ENCODE peak calls at places on chromosomes 6 and 20, in seven cellular contexts. One of them, this sample, is unnamed.

GRCh38 chr6:42165016-42165415 is 8.1 kb upstream of the GUCA1A start:
- DNase-seq in mesothelial cell of epicardium: no peak
- DNase-seq in astrocyte of the spinal cord: no peak
- DNase-seq in LHCN-M2: peak
- DNase-seq in CD8-positive, alpha-beta memory T cell: no peak
- DNase-seq in iris pigment epithelial cell: peak
- DNase-seq in A549: no peak
- DNase-seq in this sample: peak

GRCh38 chr6:142152731-142153130 is 5.7 kb downstream of the VTA1 start:
- DNase-seq in mesothelial cell of epicardium: no peak
- DNase-seq in LHCN-M2: peak
- DNase-seq in CD8-positive, alpha-beta memory T cell: no peak
- DNase-seq in iris pigment epithelial cell: peak
- DNase-seq in A549: no peak
- DNase-seq in astrocyte of the spinal cord: peak
- DNase-seq in this sample: peak

GRCh38 chr20:36998652-36999051 is 47.1 kb upstream of the SAMHD1 start:
- DNase-seq in mesothelial cell of epicardium: no peak
- DNase-seq in astrocyte of the spinal cord: no peak
- DNase-seq in LHCN-M2: no peak
- DNase-seq in iris pigment epithelial cell: no peak
- DNase-seq in A549: no peak
- DNase-seq in CD8-positive, alpha-beta memory T cell: no peak
- DNase-seq in this sample: no peak

GRCh38 chr6:163356324-163356723 is 58.2 kb upstream of the QKI start:
- DNase-seq in mesothelial cell of epicardium: no peak
- DNase-seq in astrocyte of the spinal cord: peak
- DNase-seq in iris pigment epithelial cell: peak
- DNase-seq in CD8-positive, alpha-beta memory T cell: no peak
- DNase-seq in LHCN-M2: peak
- DNase-seq in A549: no peak
- DNase-seq in this sample: peak

GRCh38 chr20:25258463-25258805 is 10.5 kb downstream of the PYGB start:
- DNase-seq in astrocyte of the spinal cord: no peak
- DNase-seq in A549: no peak
- DNase-seq in iris pigment epithelial cell: no peak
- DNase-seq in LHCN-M2: no peak
- DNase-seq in mesothelial cell of epicardium: no peak
- DNase-seq in CD8-positive, alpha-beta memory T cell: no peak
- DNase-seq in this sample: no peak

GRCh38 chr6:169701218-169701952 is 444 bp downstream of the WDR27 start:
- DNase-seq in A549: no peak
- DNase-seq in LHCN-M2: no peak
- DNase-seq in iris pigment epithelial cell: no peak
- DNase-seq in mesothelial cell of epicardium: no peak
- DNase-seq in astrocyte of the spinal cord: no peak
- DNase-seq in CD8-positive, alpha-beta memory T cell: no peak
- DNase-seq in this sample: no peak

GRCh38 chr20:42082611-42083010 is 464.4 kb upstream of the CHD6 start:
- DNase-seq in CD8-positive, alpha-beta memory T cell: no peak
- DNase-seq in A549: no peak
- DNase-seq in iris pigment epithelial cell: peak
- DNase-seq in astrocyte of the spinal cord: no peak
- DNase-seq in mesothelial cell of epicardium: peak
- DNase-seq in LHCN-M2: peak
- DNase-seq in this sample: no peak

GRCh38 chr6:93721386-93722048 is 302.2 kb upstream of the EPHA7 start:
- DNase-seq in iris pigment epithelial cell: peak
- DNase-seq in A549: peak
- DNase-seq in CD8-positive, alpha-beta memory T cell: no peak
- DNase-seq in LHCN-M2: peak
- DNase-seq in mesothelial cell of epicardium: no peak
- DNase-seq in astrocyte of the spinal cord: peak
- DNase-seq in this sample: peak

GRCh38 chr20:54065601-54066038 is 4.8 kb downstream of the BCAS1 start:
- DNase-seq in CD8-positive, alpha-beta memory T cell: no peak
- DNase-seq in iris pigment epithelial cell: no peak
- DNase-seq in A549: no peak
- DNase-seq in mesothelial cell of epicardium: no peak
- DNase-seq in astrocyte of the spinal cord: no peak
- DNase-seq in LHCN-M2: no peak
- DNase-seq in this sample: no peak

GRCh38 chr20:35680464-35681183 is 15.9 kb upstream of the CPNE1 start:
- DNase-seq in mesothelial cell of epicardium: no peak
- DNase-seq in LHCN-M2: no peak
- DNase-seq in A549: no peak
- DNase-seq in iris pigment epithelial cell: no peak
- DNase-seq in astrocyte of the spinal cord: no peak
- DNase-seq in CD8-positive, alpha-beta memory T cell: no peak
- DNase-seq in this sample: no peak

GRCh38 chr6:142863981-142864380 is 81.0 kb downstream of the HIVEP2 start:
- DNase-seq in CD8-positive, alpha-beta memory T cell: no peak
- DNase-seq in mesothelial cell of epicardium: no peak
- DNase-seq in LHCN-M2: no peak
- DNase-seq in A549: no peak
- DNase-seq in iris pigment epithelial cell: no peak
- DNase-seq in astrocyte of the spinal cord: no peak
- DNase-seq in this sample: no peak

GRCh38 chr6:21885532-21886089 is 292.1 kb downstream of the SOX4 start:
- DNase-seq in CD8-positive, alpha-beta memory T cell: no peak
- DNase-seq in astrocyte of the spinal cord: peak
- DNase-seq in mesothelial cell of epicardium: no peak
- DNase-seq in LHCN-M2: peak
- DNase-seq in iris pigment epithelial cell: peak
- DNase-seq in A549: peak
- DNase-seq in this sample: peak

This sample was measured in fibroblast of gingiva.